ENCODE peak calls at places on chromosomes 2 and 18, in four cellular contexts. K is neuronal stem cell, D is IMR-90, A is mesenchymal stem cell. W is an unnamed sample.
A peak's percentile ranks its signal among the peaks of the same experiment; 100 is the strongest.

GRCh38 chr18:48295586-48296311 is 113.4 kb downstream of the ZBTB7C start:
- DNase-seq in K (no peak), D (no peak), A (peak; percentile 8), W (peak; percentile 77)

GRCh38 chr2:102592601-102593000 is 26.8 kb upstream of the SLC9A2 start:
- DNase-seq in K (no peak), D (peak; percentile 8), A (peak; percentile 8), W (no peak)

GRCh38 chr2:18708203-18708602 is 118.8 kb upstream of the NT5C1B start:
- DNase-seq in K (no peak), D (no peak), A (no peak), W (no peak)

GRCh38 chr2:58925676-58926081 is 684.6 kb upstream of the FANCL start:
- DNase-seq in K (no peak), D (peak; percentile 46), A (no peak), W (no peak)

GRCh38 chr2:239020541-239021041 is 172.7 kb downstream of the TWIST2 start:
- DNase-seq in K (no peak), D (no peak), A (no peak), W (no peak)

GRCh38 chr2:112150447-112150846 is 12.3 kb downstream of the FBLN7 start:
- DNase-seq in K (no peak), D (peak; percentile 95), A (peak; percentile 73), W (no peak)

GRCh38 chr2:42830922-42831574 is 38.7 kb upstream of the HAAO start:
- DNase-seq in K (no peak), D (no peak), A (no peak), W (no peak)

GRCh38 chr18:58298251-58299134 is 254.5 kb downstream of the NEDD4L start:
- DNase-seq in K (no peak), D (peak; percentile 37), A (no peak), W (no peak)

GRCh38 chr2:111904726-111905476 is 6.5 kb downstream of the MERTK start:
- DNase-seq in K (no peak), D (no peak), A (no peak), W (no peak)

GRCh38 chr2:239087041-239087710 is 239.3 kb downstream of the TWIST2 start:
- DNase-seq in K (no peak), D (peak; percentile 44), A (peak; percentile 14), W (no peak)

GRCh38 chr2:9696731-9697130 is 65.9 kb upstream of the YWHAQ start:
- DNase-seq in K (no peak), D (no peak), A (no peak), W (no peak)

GRCh38 chr2:224042191-224042696 is 3.2 kb upstream of the SERPINE2 start:
- DNase-seq in K (no peak), D (peak; percentile 38), A (peak; percentile 62), W (no peak)

GRCh38 chr2:66531156-66531555 is 96.2 kb downstream of the MEIS1 start:
- DNase-seq in K (no peak), D (peak; percentile 76), A (peak; percentile 61), W (no peak)

GRCh38 chr2:234029150-234029733 is 21.3 kb upstream of the SPP2 start:
- DNase-seq in K (no peak), D (peak; percentile 13), A (no peak), W (no peak)

GRCh38 chr2:148720501-148720998 is 76.0 kb downstream of the EPC2 start:
- DNase-seq in K (no peak), D (peak; percentile 57), A (no peak), W (no peak)

GRCh38 chr18:5311273-5312009 is 15.9 kb upstream of the ZBTB14 start:
- DNase-seq in K (no peak), D (no peak), A (no peak), W (no peak)

GRCh38 chr2:205733648-205734047 is 51.3 kb downstream of the NRP2 start:
- DNase-seq in K (peak; percentile 31), D (no peak), A (no peak), W (peak; percentile 56)
- H3K14ac ChIP-seq in K (no peak overlapping the region), D (peak overlapping the region; percentile 86), A (no peak overlapping the region), W (no peak overlapping the region)

DNA sequence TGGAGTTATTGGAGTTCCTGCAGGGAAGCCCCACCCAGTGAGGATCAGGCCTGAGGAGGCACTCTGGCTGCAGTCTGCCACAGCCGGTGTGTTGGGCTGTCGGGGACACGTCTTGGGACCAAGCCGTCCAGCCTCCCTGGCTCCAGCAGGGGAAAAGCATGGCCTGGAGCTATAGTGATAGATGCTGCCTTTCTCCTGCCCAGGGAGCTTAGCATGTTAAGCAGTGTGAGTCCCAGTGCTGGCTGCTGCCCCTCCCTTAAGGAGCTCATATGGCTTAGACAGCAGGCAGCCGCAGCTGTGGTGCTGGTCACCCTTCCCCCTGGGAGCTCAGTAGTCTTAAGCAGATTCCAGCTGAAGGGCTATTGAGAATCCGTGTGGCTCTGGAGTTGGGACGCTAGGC is 78.9 kb downstream of the CERS6 start:
- DNase-seq in K (no peak), D (no peak), A (no peak), W (peak; percentile 27)
- H3K18ac ChIP-seq in K (peak overlapping the region; percentile 32), D (no peak overlapping the region), A (no peak overlapping the region), W (no peak overlapping the region)

GRCh38 chr2:173353556-173353955 is 1.1 kb upstream of the CDCA7 start:
- DNase-seq in K (peak; percentile 4), D (no peak), A (no peak), W (no peak)

GRCh38 chr2:173354073-173354600 is 535 bp upstream of the CDCA7 start:
- DNase-seq in K (peak; percentile 15), D (no peak), A (peak; percentile 10), W (no peak)

GRCh38 chr2:173355866-173356508 is 1.3 kb downstream of the CDCA7 start:
- DNase-seq in K (peak; percentile 3), D (no peak), A (peak; percentile 49), W (no peak)

GRCh38 chr2:173354601-173355131 is at the start of gene CDCA7:
- DNase-seq in K (peak; percentile 78), D (peak; percentile 54), A (peak; percentile 75), W (peak; percentile 82)

DNA sequence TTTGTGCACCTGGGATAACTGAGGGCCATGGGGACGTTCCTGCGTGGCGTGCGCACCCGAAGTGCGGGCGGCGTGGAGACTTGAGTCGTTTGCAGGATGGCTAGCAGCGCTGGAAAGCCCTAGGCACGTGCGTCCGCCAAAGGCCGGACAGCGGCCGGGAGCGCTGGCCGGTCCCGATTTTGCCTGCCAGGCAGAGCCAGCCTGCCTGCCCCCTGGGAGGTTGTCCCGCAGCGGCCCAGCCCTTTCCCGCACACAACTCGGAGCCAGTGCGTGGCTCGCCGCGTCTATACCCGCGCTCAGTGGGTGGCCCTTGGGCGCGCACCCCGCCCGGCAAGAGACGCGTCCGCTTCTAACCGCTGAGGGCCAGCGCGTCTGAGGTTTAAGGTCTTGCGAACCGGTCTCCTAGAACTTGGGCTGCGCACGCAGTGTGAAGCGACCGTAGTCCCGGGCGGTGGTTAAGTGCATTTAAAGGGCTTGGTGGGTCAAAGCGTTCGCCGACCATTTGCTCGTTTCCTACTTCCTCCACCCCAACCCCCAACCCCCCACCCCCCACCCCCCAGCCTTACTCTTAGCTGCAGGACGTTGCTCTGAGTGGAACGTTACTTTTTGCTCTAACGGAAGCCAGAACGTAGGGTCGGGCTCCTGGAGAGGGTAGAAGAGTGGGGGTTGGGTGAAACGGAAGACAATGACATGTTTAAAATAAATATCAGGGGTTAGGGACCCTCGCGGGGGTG is 627 bp downstream of the CDCA7 start:
- DNase-seq in K (peak; percentile 51), D (peak; percentile 60), A (peak; percentile 84), W (peak; percentile 67)
- H3K14ac ChIP-seq in K (peak overlapping the region; percentile 90), D (peak overlapping the region; percentile 25), A (no peak overlapping the region), W (peak overlapping the region; percentile 94)

GRCh38 chr18:54532222-54532621 is 58.8 kb upstream of the DYNAP start:
- DNase-seq in K (no peak), D (no peak), A (no peak), W (peak; percentile 61)
- H3K18ac ChIP-seq in K (no peak overlapping the region), D (no peak overlapping the region), A (no peak overlapping the region), W (peak overlapping the region; percentile 55)

DNA sequence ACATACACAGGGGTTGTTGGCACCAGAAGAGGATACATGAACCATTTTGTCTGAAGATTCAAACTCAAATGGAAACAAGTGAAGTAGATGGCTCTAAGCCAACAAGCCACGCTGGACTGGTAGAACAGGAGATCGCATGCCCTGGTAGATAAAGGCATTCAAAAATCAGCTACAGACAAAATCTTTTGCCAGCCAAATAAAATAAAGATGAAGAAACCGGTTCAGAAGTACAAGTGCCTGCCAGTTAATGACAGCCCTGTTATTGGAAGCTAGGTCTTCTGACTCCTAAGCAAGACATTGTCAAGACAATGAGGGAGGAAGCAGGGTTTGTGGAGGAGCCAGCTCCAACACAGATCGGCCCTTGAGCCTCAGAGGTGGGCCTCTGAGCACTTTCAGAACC is 52.3 kb downstream of the EHD3 start:
- DNase-seq in K (no peak), D (no peak), A (no peak), W (no peak)
- H3K14ac ChIP-seq in K (no peak overlapping the region), D (peak overlapping the region; percentile 72), A (no peak overlapping the region), W (no peak overlapping the region)

GRCh38 chr2:7721413-7721995 is 804.3 kb downstream of the RNF144A start:
- DNase-seq in K (no peak), D (no peak), A (no peak), W (no peak)
- H3K18ac ChIP-seq in K (no peak overlapping the region), D (no peak overlapping the region), A (no peak overlapping the region), W (no peak overlapping the region)

GRCh38 chr2:128784626-128785306 is 466.1 kb upstream of the HS6ST1 start:
- DNase-seq in K (no peak), D (no peak), A (no peak), W (peak; percentile 20)
- H3K14ac ChIP-seq in K (peak overlapping the region; percentile 31), D (no peak overlapping the region), A (no peak overlapping the region), W (no peak overlapping the region)

DNA sequence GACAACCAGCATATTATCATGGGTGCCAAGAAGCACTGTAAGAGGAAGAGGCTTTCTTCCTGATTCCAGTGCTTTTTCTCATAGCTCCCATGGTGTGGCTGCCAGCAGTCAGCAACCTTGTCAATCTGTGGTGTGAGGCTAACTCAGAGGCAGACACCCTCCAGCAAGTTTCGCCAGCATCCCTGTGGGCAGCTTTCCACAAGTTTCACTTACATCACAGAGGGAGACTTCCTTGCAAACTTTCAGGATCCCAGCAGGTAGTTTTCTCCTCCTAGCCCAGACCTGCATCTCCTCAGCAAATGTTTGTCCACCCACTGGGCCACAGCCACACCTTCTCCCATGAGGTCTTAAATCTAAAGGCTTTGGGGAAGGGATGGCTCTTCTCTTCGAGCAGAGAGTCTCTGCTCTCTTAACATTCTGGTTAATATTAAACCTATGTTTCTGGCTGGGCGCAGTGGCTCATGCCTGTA is 9.1 kb downstream of the DNAH7 start:
- DNase-seq in K (no peak), D (no peak), A (no peak), W (peak; percentile 58)
- H3K18ac ChIP-seq in K (no peak overlapping the region), D (no peak overlapping the region), A (no peak overlapping the region), W (no peak overlapping the region)

W was measured in H9.